ENCODE peak calls at places on chromosome 17, in six cellular contexts. G is foreskin fibroblast, T is AG09319, O is lower lobe of right lung, K is lower leg skin, M is fibroblast of mammary gland. Q is an unnamed sample.

GRCh38 chr17:76270770-76271668 is 5.9 kb downstream of the UBALD2 start:
- DNase-seq in M (no peak), K (no peak), T (no peak), O (no peak), G (peak; percentile 24), Q (no peak)

GRCh38 chr17:4499431-4500187 is 928 bp downstream of the SPNS2 start:
- DNase-seq in M (no peak), G (peak; percentile 18), K (no peak), O (no peak), T (no peak), Q (no peak)

GRCh38 chr17:9948967-9949366 is 43.9 kb upstream of the RCVRN start:
- DNase-seq in M (no peak), O (no peak), G (no peak), K (no peak), T (no peak), Q (no peak)

GRCh38 chr17:18035704-18036103 is 3.3 kb downstream of the ATPAF2 start:
- DNase-seq in M (no peak), T (no peak), G (no peak), K (peak; percentile 8), O (no peak), Q (no peak)

GRCh38 chr17:39920218-39921210 is 2.1 kb upstream of the GSDMB start:
- DNase-seq in M (no peak), O (no peak), K (no peak), G (no peak), T (no peak), Q (no peak)

GRCh38 chr17:44768505-44769142 is 9.8 kb downstream of the ADAM11 start:
- DNase-seq in M (no peak), O (no peak), K (no peak), G (no peak), T (no peak), Q (no peak)

GRCh38 chr17:4856937-4857314 is 23.8 kb downstream of the MINK1 start:
- DNase-seq in T (no peak), K (no peak), M (no peak), G (no peak), O (no peak), Q (no peak)

GRCh38 chr17:1089915-1090314 is 89.9 kb downstream of the ABR start:
- DNase-seq in M (no peak), G (no peak), K (no peak), T (no peak), O (peak; percentile 87), Q (no peak)

GRCh38 chr17:7186241-7186640 is 7.1 kb upstream of the ASGR1 start:
- DNase-seq in G (no peak), O (peak; percentile 15), K (no peak), T (no peak), M (peak; percentile 22), Q (no peak)

GRCh38 chr17:38606646-38607611 is 1.2 kb upstream of the SRCIN1 start:
- DNase-seq in G (no peak), O (no peak), T (no peak), M (no peak), K (no peak), Q (no peak)

GRCh38 chr17:73595068-73595865 is 49.0 kb downstream of the SDK2 start:
- DNase-seq in T (no peak), G (no peak), M (peak; percentile 21), O (peak; percentile 57), K (no peak), Q (no peak)

GRCh38 chr17:40818343-40818732 is 4.1 kb downstream of the KRT10 start:
- DNase-seq in T (no peak), G (no peak), O (no peak), K (no peak), M (no peak), Q (no peak)

GRCh38 chr17:43584666-43585102 is 38.5 kb upstream of the ETV4 start:
- DNase-seq in M (no peak), G (no peak), T (no peak), O (no peak), K (no peak), Q (no peak)

GRCh38 chr17:41718287-41718645 is 6.1 kb downstream of the GAST start:
- DNase-seq in T (no peak), K (no peak), O (no peak), G (no peak), M (no peak), Q (no peak)

GRCh38 chr17:11704041-11704440 is 105.8 kb downstream of the DNAH9 start:
- DNase-seq in G (no peak), T (no peak), O (no peak), K (no peak), M (no peak), Q (no peak)

GRCh38 chr17:73412914-73413313 is 101.1 kb upstream of the CDC42EP4 start:
- DNase-seq in K (no peak), T (no peak), G (no peak), O (peak; percentile 14), M (no peak), Q (no peak)

GRCh38 chr17:2682304-2682938 is 29.1 kb downstream of the CLUH start:
- DNase-seq in M (no peak), T (no peak), G (no peak), O (no peak), K (no peak), Q (no peak)

GRCh38 chr17:850828-851759 is 68.9 kb downstream of the MRM3 start:
- DNase-seq in G (peak; percentile 90), M (peak; percentile 71), T (no peak), K (no peak), O (no peak), Q (no peak)

GRCh38 chr17:53950207-53950857 is 127.6 kb downstream of the KIF2B start:
- DNase-seq in O (no peak), M (no peak), G (no peak), T (no peak), K (no peak), Q (no peak)

GRCh38 chr17:59533694-59534093 is 31.7 kb upstream of the DHX40 start:
- DNase-seq in T (no peak), G (no peak), O (no peak), M (no peak), K (no peak), Q (no peak)

GRCh38 chr17:48704521-48704920 is 17.8 kb downstream of the PRAC1 start:
- DNase-seq in G (no peak), K (no peak), M (no peak), T (no peak), O (no peak), Q (no peak)

GRCh38 chr17:56047321-56047720 is 106.0 kb upstream of the ANKFN1 start:
- DNase-seq in T (no peak), G (no peak), O (no peak), K (no peak), M (no peak), Q (no peak)

GRCh38 chr17:46782250-46782953 is 36.1 kb downstream of the WNT3 start:
- DNase-seq in G (peak; percentile 60), M (no peak), T (no peak), O (peak; percentile 70), K (no peak), Q (no peak)

GRCh38 chr17:6576038-6576437 is 19.7 kb upstream of the PITPNM3 start:
- DNase-seq in G (no peak), T (no peak), K (peak; percentile 78), M (no peak), O (no peak), Q (no peak)

GRCh38 chr17:44913676-44914075 is 1.6 kb downstream of the GFAP start:
- DNase-seq in O (peak; percentile 16), K (no peak), M (no peak), T (no peak), G (no peak), Q (no peak)

GRCh38 chr17:81445642-81446500 is 50.6 kb downstream of the BAHCC1 start:
- DNase-seq in G (peak; percentile 41), K (no peak), T (peak; percentile 44), M (no peak), O (no peak), Q (no peak)

GRCh38 chr17:1865252-1866037 is 35.6 kb downstream of the RPA1 start:
- DNase-seq in T (no peak), K (peak; percentile 43), O (peak; percentile 57), M (peak; percentile 41), G (peak; percentile 50), Q (no peak)

GRCh38 chr17:44106801-44107200 is 16.6 kb downstream of the HDAC5 start:
- DNase-seq in T (no peak), M (no peak), K (no peak), O (no peak), G (no peak), Q (no peak)

GRCh38 chr17:29586676-29587469 is 2.6 kb downstream of the GIT1 start:
- DNase-seq in T (no peak), K (no peak), O (peak; percentile 41), G (no peak), M (no peak), Q (no peak)

GRCh38 chr17:29583324-29584248 is 5.9 kb downstream of the GIT1 start:
- DNase-seq in T (no peak), M (no peak), K (no peak), O (peak; percentile 46), G (no peak), Q (no peak)

GRCh38 chr17:29584452-29585079 is 4.9 kb downstream of the GIT1 start:
- DNase-seq in G (no peak), K (no peak), O (peak; percentile 48), T (no peak), M (no peak), Q (no peak)

GRCh38 chr17:29587591-29587990 is 1.9 kb downstream of the GIT1 start:
- DNase-seq in T (no peak), G (no peak), O (no peak), M (no peak), K (no peak), Q (no peak)

GRCh38 chr17:29585080-29585751 is 4.2 kb downstream of the GIT1 start:
- DNase-seq in T (no peak), M (no peak), G (no peak), O (peak; percentile 51), K (no peak), Q (no peak)
- TF ChIP-seq CTCF in T (peak; percentile 16), M (peak; percentile 24), G (peak; percentile 17), O (no peak), K (no peak), Q (peak; percentile 23)

GRCh38 chr17:37373530-37374159 is 2.1 kb upstream of the C17orf78 start:
- DNase-seq in M (peak; percentile 86), K (no peak), T (peak; percentile 58), G (peak; percentile 91), O (no peak), Q (no peak)
- TF ChIP-seq CTCF in M (peak; percentile 100), K (peak; percentile 92), T (no peak), G (peak; percentile 100), O (peak; percentile 91), Q (peak; percentile 94)

GRCh38 chr17:28783161-28783560 is 39.4 kb downstream of the TRAF4 start:
- DNase-seq in G (no peak), T (no peak), K (no peak), M (no peak), O (no peak), Q (no peak)
- TF ChIP-seq CTCF in G (no peak), T (no peak), K (no peak), M (no peak), O (no peak), Q (no peak)

DNA sequence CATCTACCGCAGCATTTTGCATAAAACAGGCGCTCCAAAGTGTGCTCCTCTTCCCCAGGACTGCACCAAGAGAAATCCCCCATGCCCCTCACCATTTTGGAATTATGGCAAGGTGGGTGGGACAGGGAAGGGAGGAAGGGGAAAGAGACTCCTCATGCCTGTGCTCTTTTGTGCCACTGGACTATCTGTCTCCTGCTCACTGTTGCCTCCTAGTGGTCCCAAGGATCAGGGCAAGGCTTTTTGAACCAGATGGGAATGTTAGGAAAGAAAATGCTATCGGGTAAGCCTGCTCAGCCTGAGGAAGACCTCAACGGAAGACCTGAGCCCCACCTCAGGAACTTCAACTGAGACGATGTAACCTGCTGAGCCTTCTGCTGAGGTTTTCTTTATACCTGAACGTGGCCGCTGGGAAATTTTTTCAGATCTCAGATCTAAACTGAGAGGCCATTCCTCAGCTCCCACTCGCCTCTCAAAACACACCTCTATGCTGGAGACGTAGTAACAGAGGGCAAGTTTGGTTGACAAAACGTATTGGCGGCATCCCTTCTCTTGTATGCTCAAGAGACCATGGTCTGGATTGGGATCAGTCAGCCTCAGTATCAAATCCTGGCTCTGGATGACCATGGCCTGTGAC is 58.3 kb downstream of the SPACA3 start:
- DNase-seq in M (peak; percentile 55), T (peak; percentile 15), O (no peak), G (peak; percentile 68), K (no peak), Q (no peak)
- TF ChIP-seq CTCF in M (peak; percentile 99), T (peak; percentile 94), O (peak; percentile 89), G (peak; percentile 96), K (no peak), Q (peak; percentile 87)